ENCODE peak calls at places on chromosomes 13 and 19, in ten cellular contexts. R is left colon; K is mammary epithelial cell; X is HFF-Myc; Z is osteocyte; J is bronchial epithelial cell; F is SHP77 treated with DMSO at 0.1 percent for 48 hours; D is non-pigmented ciliary epithelial cell; I is activated naive CD8-positive, alpha-beta T cell treated with anti-CD3 and anti-CD28 coated beads for 36 hours; W is A549. A is an unnamed sample.

GRCh38 chr19:19531951-19532805 is 3.5 kb downstream of the YJEFN3 start:
- DNase-seq in R (peak; percentile 91), K (peak; percentile 46), X (no peak), Z (peak; percentile 94), J (no peak), F (no peak), D (no peak), I (peak; percentile 86), W (peak; percentile 53), A (peak; percentile 68)

GRCh38 chr19:37926711-37927110 is 19.7 kb downstream of the SIPA1L3 start:
- DNase-seq in R (no peak), K (no peak), X (no peak), Z (no peak), J (no peak), F (no peak), D (no peak), I (no peak), W (no peak), A (no peak)

GRCh38 chr13:24502567-24503375 is 9.8 kb downstream of the PARP4 start:
- DNase-seq in R (peak; percentile 45), K (peak; percentile 86), X (peak; percentile 24), Z (no peak), J (peak; percentile 82), F (no peak), D (no peak), I (no peak), W (peak; percentile 58), A (peak; percentile 87)

GRCh38 chr13:29568731-29569130 is 26.8 kb downstream of the SLC7A1 start:
- DNase-seq in R (no peak), K (no peak), X (no peak), Z (no peak), J (peak; percentile 50), F (no peak), D (no peak), I (no peak), W (no peak), A (no peak)

GRCh38 chr13:98411617-98412310 is 165.1 kb downstream of the STK24 start:
- DNase-seq in R (no peak), K (no peak), X (no peak), Z (no peak), J (no peak), F (no peak), D (no peak), I (no peak), W (no peak), A (no peak)

GRCh38 chr13:33279414-33279813 is 6.1 kb downstream of the STARD13 start:
- DNase-seq in R (peak; percentile 35), K (no peak), X (no peak), Z (no peak), J (no peak), F (no peak), D (no peak), I (no peak), W (peak; percentile 45), A (no peak)

GRCh38 chr13:43448605-43449004 is 338.2 kb downstream of the ENOX1 start:
- DNase-seq in R (no peak), K (no peak), X (no peak), Z (no peak), J (no peak), F (no peak), D (no peak), I (no peak), W (no peak), A (no peak)

GRCh38 chr19:37699057-37699456 is 20.5 kb downstream of the ZNF607 start:
- DNase-seq in R (no peak), K (no peak), X (no peak), Z (no peak), J (no peak), F (no peak), D (no peak), I (no peak), W (no peak), A (no peak)

GRCh38 chr13:102589291-102589822 is 7.4 kb upstream of the TPP2 start:
- DNase-seq in R (no peak), K (no peak), X (no peak), Z (no peak), J (no peak), F (no peak), D (no peak), I (no peak), W (no peak), A (no peak)

GRCh38 chr19:7904074-7905020 is 670 bp downstream of the MAP2K7 start:
- DNase-seq in R (peak; percentile 74), K (no peak), X (no peak), Z (no peak), J (no peak), F (no peak), D (no peak), I (peak; percentile 70), W (no peak), A (peak; percentile 49)

GRCh38 chr19:40603071-40603718 is 2.0 kb downstream of the LTBP4 start:
- DNase-seq in R (no peak), K (peak; percentile 45), X (no peak), Z (no peak), J (peak; percentile 59), F (no peak), D (no peak), I (no peak), W (peak; percentile 76), A (no peak)

GRCh38 chr19:4981681-4981958 is 12.7 kb downstream of the KDM4B start:
- DNase-seq in R (no peak), K (no peak), X (no peak), Z (no peak), J (no peak), F (no peak), D (no peak), I (no peak), W (no peak), A (no peak)

GRCh38 chr19:39542198-39542597 is 2.2 kb upstream of the EID2 start:
- DNase-seq in R (no peak), K (no peak), X (no peak), Z (peak; percentile 15), J (no peak), F (no peak), D (no peak), I (no peak), W (no peak), A (no peak)

GRCh38 chr13:110555601-110556223 is 5.8 kb downstream of the RAB20 start:
- DNase-seq in R (peak; percentile 39), K (no peak), X (no peak), Z (no peak), J (no peak), F (no peak), D (no peak), I (no peak), W (peak; percentile 9), A (peak; percentile 72)